ENCODE peak calls at places on chromosomes 4 and X, in eight cellular contexts. V is GM23338, J is suprapubic skin, Q is endothelial cell of umbilical vein, H is HL-60, L is stomach, T is GM12878, W is HepG2. M is an unnamed sample.

GRCh38 chr4:159766241-159766640 is 663.4 kb downstream of the RAPGEF2 start:
- DNase-seq in V (no peak), J (no peak), Q (no peak), H (no peak), L (no peak), T (no peak), W (peak; percentile 1), M (no peak)

GRCh38 chr4:56622176-56622575 is 58.9 kb downstream of the HOPX start:
- DNase-seq in V (no peak), J (no peak), Q (no peak), H (no peak), L (no peak), T (no peak), W (no peak), M (no peak)

GRCh38 chr4:87337361-87337760 is 14.7 kb upstream of the HSD17B13 start:
- DNase-seq in V (no peak), J (no peak), Q (no peak), H (no peak), L (no peak), T (no peak), W (no peak), M (no peak)

GRCh38 chr4:25104561-25104960 is 55.7 kb downstream of the SEPSECS start:
- DNase-seq in V (no peak), J (no peak), Q (no peak), H (no peak), L (no peak), T (no peak), W (no peak), M (no peak)

GRCh38 chr4:40587826-40588225 is 41.8 kb downstream of the RBM47 start:
- DNase-seq in V (no peak), J (no peak), Q (no peak), H (no peak), L (peak; percentile 44), T (no peak), W (no peak), M (peak; percentile 23)

GRCh38 chrX:16185725-16186136 is 18.4 kb downstream of the MAGEB17 start:
- DNase-seq in V (no peak), J (no peak), Q (peak; percentile 74), H (peak; percentile 17), L (no peak), T (peak; percentile 27), W (no peak), M (no peak)

GRCh38 chr4:27368781-27369180 is 508.1 kb downstream of the STIM2 start:
- DNase-seq in V (no peak), J (no peak), Q (no peak), H (no peak), L (no peak), T (no peak), W (no peak), M (no peak)

GRCh38 chr4:17286737-17287460 is 225.0 kb downstream of the QDPR start:
- DNase-seq in V (peak; percentile 14), J (no peak), Q (no peak), H (no peak), L (no peak), T (no peak), W (no peak), M (no peak)

GRCh38 chrX:71496476-71496875 is 36.4 kb upstream of the OGT start:
- DNase-seq in V (no peak), J (no peak), Q (no peak), H (no peak), L (no peak), T (no peak), W (no peak), M (no peak)

GRCh38 chrX:149161438-149162088 is 343.5 kb downstream of the IDS start:
- DNase-seq in V (no peak), J (no peak), Q (no peak), H (no peak), L (no peak), T (no peak), W (no peak), M (peak; percentile 43)

GRCh38 chr4:153622778-153623240 is 61.3 kb upstream of the TLR2 start:
- DNase-seq in V (no peak), J (no peak), Q (no peak), H (no peak), L (no peak), T (no peak), W (no peak), M (no peak)

GRCh38 chr4:114398386-114398785 is 200.2 kb upstream of the UGT8 start:
- DNase-seq in V (no peak), J (no peak), Q (no peak), H (no peak), L (no peak), T (no peak), W (no peak), M (no peak)

GRCh38 chr4:22385615-22386014 is 130.3 kb downstream of the ADGRA3 start:
- DNase-seq in V (no peak), J (no peak), Q (peak; percentile 54), H (no peak), L (no peak), T (no peak), W (no peak), M (no peak)

GRCh38 chr4:38075370-38076152 is 115.4 kb downstream of the PTTG2 start:
- DNase-seq in V (no peak), J (no peak), Q (peak; percentile 30), H (peak; percentile 89), L (no peak), T (no peak), W (peak; percentile 89), M (no peak)
- TF ChIP-seq POLR2AphosphoS5 in V (no peak), J (no peak), Q (no peak), H (peak; percentile 28), L (no peak), T (peak; percentile 81), W (no peak), M (no peak)

GRCh38 chr4:98467627-98468072 is 190.8 kb downstream of the TSPAN5 start:
- DNase-seq in V (peak; percentile 95), J (peak; percentile 80), Q (peak; percentile 86), H (peak; percentile 31), L (peak; percentile 73), T (no peak), W (peak; percentile 78), M (peak; percentile 67)
- TF ChIP-seq POLR2AphosphoS5 in V (no peak), J (no peak), Q (no peak), H (no peak), L (peak; percentile 86), T (no peak), W (no peak), M (no peak)

DNA sequence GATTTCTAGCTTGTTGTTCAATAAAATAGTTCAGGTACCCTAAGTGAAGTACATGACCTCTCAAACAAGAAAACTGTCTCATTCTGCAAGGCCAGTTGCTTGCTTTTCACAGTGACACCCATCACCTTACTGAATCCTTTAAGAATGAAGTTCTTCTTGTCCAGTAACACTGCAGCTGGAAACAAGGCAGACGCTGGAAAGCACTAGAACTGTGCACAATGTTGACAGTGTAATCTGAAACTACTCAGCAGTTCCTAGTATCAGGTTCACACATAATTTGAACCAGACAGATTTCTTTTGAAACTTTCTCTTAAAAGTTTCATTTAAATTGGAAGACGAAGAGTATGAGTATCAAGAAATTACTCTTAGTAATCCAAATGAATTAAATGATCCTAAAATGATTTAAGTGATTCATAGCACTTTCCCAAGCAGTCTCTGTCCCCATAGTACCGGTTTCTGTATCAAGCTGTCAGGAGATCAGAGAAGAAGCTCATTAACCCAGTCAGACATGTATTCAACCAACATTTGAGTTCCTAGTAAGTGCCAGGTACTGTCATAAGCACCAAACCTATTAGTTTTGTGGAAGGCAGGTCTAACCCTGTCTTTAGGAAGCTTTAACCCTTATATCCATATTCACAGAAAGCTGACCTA is 63.5 kb downstream of the PALLD start:
- DNase-seq in V (no peak), J (no peak), Q (peak; percentile 59), H (no peak), L (peak; percentile 37), T (no peak), W (no peak), M (peak; percentile 29)
- TF ChIP-seq POLR2AphosphoS5 in V (no peak), J (no peak), Q (no peak), H (no peak), L (peak; percentile 8), T (no peak), W (no peak), M (no peak)

GRCh38 chrX:12994321-12994720 is 19.4 kb downstream of the TMSB4X start:
- DNase-seq in V (no peak), J (no peak), Q (peak; percentile 58), H (no peak), L (peak; percentile 47), T (no peak), W (no peak), M (no peak)
- TF ChIP-seq POLR2AphosphoS5 in V (no peak), J (no peak), Q (no peak), H (no peak), L (peak; percentile 80), T (no peak), W (no peak), M (no peak)

DNA sequence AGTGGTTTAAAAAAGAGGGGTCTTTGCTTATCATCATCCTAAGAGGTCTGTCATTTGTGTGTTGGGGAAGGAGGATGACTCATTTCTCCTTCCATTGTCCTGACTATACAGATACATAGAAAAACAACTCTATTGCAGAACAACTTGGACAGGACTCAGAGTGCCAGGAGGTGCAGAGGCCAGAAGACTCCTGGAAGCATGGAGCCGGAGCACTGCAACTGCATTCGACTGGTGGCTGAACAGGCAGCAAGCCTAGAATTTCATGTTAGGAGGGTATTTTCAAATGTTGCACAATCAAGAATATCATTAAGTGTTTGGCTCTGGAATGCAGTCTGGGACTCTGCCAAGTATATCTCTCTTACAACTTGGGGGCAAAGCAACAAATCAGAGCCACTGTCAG is 35.0 kb upstream of the MAML3 start:
- DNase-seq in V (no peak), J (no peak), Q (peak; percentile 82), H (no peak), L (no peak), T (no peak), W (no peak), M (peak; percentile 43)
- TF ChIP-seq POLR2AphosphoS5 in V (no peak), J (no peak), Q (no peak), H (no peak), L (no peak), T (no peak), W (no peak), M (peak; percentile 42)

GRCh38 chrX:96984538-96984937 is 100.8 kb downstream of the RPA4 start:
- DNase-seq in V (no peak), J (no peak), Q (no peak), H (no peak), L (no peak), T (no peak), W (no peak), M (no peak)
- TF ChIP-seq POLR2AphosphoS5 in V (no peak), J (no peak), Q (no peak), H (no peak), L (no peak), T (no peak), W (no peak), M (no peak)